ENCODE peak calls at places on chromosomes 5 and 9, in five cellular contexts. E is suprapubic skin, J is transverse colon, B is cerebellar cortex, W is nephron progenitor cell. H is an unnamed sample.

GRCh38 chr5:172533399-172534228 is 79.3 kb upstream of the SH3PXD2B start:
- DNase-seq in E (peak), J (no peak), B (no peak), W (no peak), H (no peak)

GRCh38 chr5:88646866-88647265 is 236.1 kb downstream of the MEF2C start:
- DNase-seq in E (no peak), J (no peak), B (peak), W (no peak), H (no peak)

GRCh38 chr5:163838738-163839137 is 333.3 kb downstream of the MAT2B start:
- DNase-seq in E (no peak), J (no peak), B (no peak), W (no peak), H (no peak)

GRCh38 chr9:6955251-6955921 is 197.6 kb downstream of the KDM4C start:
- DNase-seq in E (no peak), J (no peak), B (peak), W (peak), H (no peak)

GRCh38 chr5:179795049-179795862 is 1.5 kb downstream of the LTC4S start:
- DNase-seq in E (peak), J (no peak), B (peak), W (peak), H (peak)

GRCh38 chr5:173550641-173551040 is 65.8 kb downstream of the BOD1 start:
- DNase-seq in E (no peak), J (no peak), B (no peak), W (no peak), H (no peak)

GRCh38 chr5:127695336-127695735 is 7.9 kb upstream of the CCDC192 start:
- DNase-seq in E (no peak), J (no peak), B (peak), W (no peak), H (no peak)

GRCh38 chr9:108617661-108618060 is 238.1 kb downstream of the ACTL7B start:
- DNase-seq in E (no peak), J (no peak), B (no peak), W (no peak), H (no peak)